ENCODE peak calls at places on chromosomes 3 and 15, in four cellular contexts. S, M, W and Q are unnamed samples.

GRCh38 chr3:191376742-191377141 is 46.4 kb upstream of the UTS2B start:
- DNase-seq in M (no peak), W (no peak), S (peak; percentile 86), Q (peak; percentile 91)

GRCh38 chr3:177836671-177837070 is 639.4 kb upstream of the TBL1XR1 start:
- DNase-seq in M (no peak), W (no peak), S (peak; percentile 69), Q (no peak)

GRCh38 chr3:129829640-129830039 is 63.9 kb downstream of the TMCC1 start:
- DNase-seq in M (no peak), W (peak; percentile 73), S (peak; percentile 93), Q (peak; percentile 91)

GRCh38 chr15:94844533-94845390 is 613.4 kb downstream of the MCTP2 start:
- DNase-seq in M (no peak), W (peak; percentile 83), S (peak; percentile 17), Q (no peak)

GRCh38 chr3:42721690-42722089 is 19.1 kb upstream of the HHATL start:
- DNase-seq in S (no peak), W (no peak), M (no peak), Q (no peak)

GRCh38 chr3:195025881-195026200 is 245.1 kb downstream of the XXYLT1 start:
- DNase-seq in M (no peak), W (no peak), S (no peak), Q (no peak)

GRCh38 chr3:155853214-155854146 is 747 bp downstream of the SLC33A1 start:
- DNase-seq in M (no peak), W (no peak), S (peak; percentile 31), Q (peak; percentile 45)

GRCh38 chr15:59879506-59879905 is 124.6 kb upstream of the FOXB1 start:
- DNase-seq in M (no peak), S (peak; percentile 90), W (no peak), Q (peak; percentile 8)

GRCh38 chr3:64445318-64446300 is 220.3 kb upstream of the PRICKLE2 start:
- DNase-seq in S (no peak), W (peak; percentile 60), M (no peak), Q (peak; percentile 34)

GRCh38 chr15:22811640-22812039 is 25.2 kb downstream of the NIPA1 start:
- DNase-seq in W (peak; percentile 83), M (no peak), S (peak; percentile 27), Q (peak; percentile 28)

GRCh38 chr15:60590935-60591490 is 112.1 kb upstream of the ICE2 start:
- DNase-seq in S (peak; percentile 59), W (peak; percentile 76), M (peak; percentile 36), Q (peak; percentile 19)

GRCh38 chr15:99113547-99114271 is 8.8 kb downstream of the SYNM start:
- DNase-seq in W (no peak), S (no peak), M (no peak), Q (no peak)

GRCh38 chr3:158631986-158632385 is 12.3 kb upstream of the GFM1 start:
- DNase-seq in M (no peak), W (no peak), S (no peak), Q (no peak)

GRCh38 chr3:129001817-129002572 is 891 bp downstream of the EFCC1 start:
- DNase-seq in M (no peak), W (no peak), S (no peak), Q (peak; percentile 27)

GRCh38 chr3:195591852-195592251 is 8.1 kb upstream of the APOD start:
- DNase-seq in W (no peak), S (no peak), M (no peak), Q (no peak)

GRCh38 chr15:36579792-36580431 is 486 bp downstream of the CDIN1 start:
- DNase-seq in W (peak; percentile 6), S (no peak), M (no peak), Q (no peak)

GRCh38 chr3:13189639-13190375 is 116.6 kb upstream of the IQSEC1 start:
- DNase-seq in M (no peak), S (peak; percentile 48), W (peak; percentile 8), Q (peak; percentile 80)

GRCh38 chr3:99119312-99119810 is 217.9 kb upstream of the DCBLD2 start:
- DNase-seq in W (no peak), M (no peak), S (peak; percentile 40), Q (peak; percentile 10)

GRCh38 chr3:78912217-78912616 is 855.6 kb downstream of the ROBO1 start:
- DNase-seq in W (no peak), M (no peak), S (no peak), Q (no peak)